ENCODE peak calls at places on chromosomes 2 and 18, in six cellular contexts. G, P, Q, Y, H and J are unnamed samples.

GRCh38 chr18:36688020-36688965 is 140.5 kb downstream of the TPGS2 start:
- DNase-seq in Y (peak), G (peak), H (peak), P (peak), Q (peak), J (peak)

GRCh38 chr2:183996825-183997823 is 601.2 kb upstream of the ZNF804A start:
- DNase-seq in H (no peak), G (no peak), Y (no peak), Q (no peak), P (no peak), J (no peak)

GRCh38 chr2:173229086-173229485 is 125.6 kb upstream of the CDCA7 start:
- DNase-seq in Y (no peak), H (no peak), Q (no peak), G (no peak), P (no peak), J (no peak)

GRCh38 chr2:134245340-134245984 is 8.4 kb upstream of the MGAT5 start:
- DNase-seq in Y (peak), G (peak), Q (peak), P (peak), H (peak), J (peak)

GRCh38 chr2:19031642-19032041 is 326.8 kb downstream of the OSR1 start:
- DNase-seq in G (no peak), Q (peak), H (no peak), Y (no peak), P (no peak), J (no peak)

GRCh38 chr2:138205281-138205680 is 241.0 kb downstream of the HNMT start:
- DNase-seq in G (no peak), Y (no peak), P (no peak), H (no peak), Q (no peak), J (no peak)

GRCh38 chr2:19529663-19530062 is 171.2 kb upstream of the OSR1 start:
- DNase-seq in P (no peak), Q (no peak), G (no peak), Y (no peak), H (no peak), J (no peak)

GRCh38 chr2:240195316-240195861 is 54.9 kb upstream of the OTOS start:
- DNase-seq in H (no peak), P (no peak), Y (no peak), Q (no peak), G (no peak), J (peak)

GRCh38 chr18:55629136-55629535 is 41.1 kb upstream of the TCF4 start:
- DNase-seq in P (no peak), Q (no peak), H (no peak), G (no peak), Y (no peak), J (no peak)

GRCh38 chr2:101609434-101609833 is 88.1 kb upstream of the MAP4K4 start:
- DNase-seq in H (no peak), G (no peak), P (no peak), Y (no peak), Q (no peak), J (no peak)

GRCh38 chr18:74631242-74632087 is 33.8 kb downstream of the ZNF407 start:
- DNase-seq in Q (peak), G (no peak), Y (peak), H (no peak), P (no peak), J (no peak)

GRCh38 chr2:163319006-163319405 is 416.8 kb downstream of the FIGN start:
- DNase-seq in H (no peak), Y (peak), Q (peak), G (no peak), P (no peak), J (no peak)

GRCh38 chr18:36211612-36212065 is 24.3 kb downstream of the MOCOS start:
- DNase-seq in P (no peak), H (no peak), Y (no peak), G (no peak), Q (peak), J (no peak)

GRCh38 chr2:128315122-128315828 is 3.4 kb downstream of the HS6ST1 start:
- DNase-seq in Y (no peak), P (peak), Q (no peak), H (peak), G (no peak), J (no peak)

GRCh38 chr2:240819404-240820013 is 510 bp downstream of the KIF1A start:
- DNase-seq in P (no peak), G (no peak), Y (no peak), Q (no peak), H (peak), J (no peak)

GRCh38 chr18:21955757-21956652 is 213.4 kb upstream of the GATA6 start:
- DNase-seq in H (peak), P (peak), Q (peak), Y (peak), G (peak), J (peak)

GRCh38 chr2:2777213-2777612 is 446.1 kb upstream of the MYT1L start:
- DNase-seq in G (no peak), Y (no peak), H (no peak), P (no peak), Q (no peak), J (no peak)

GRCh38 chr2:157603203-157603602 is 25.5 kb downstream of the ACVR1C start:
- DNase-seq in H (no peak), G (no peak), Q (no peak), P (no peak), Y (no peak), J (no peak)

GRCh38 chr18:35710581-35710980 is 129.0 kb downstream of the GALNT1 start:
- DNase-seq in Q (no peak), H (no peak), G (no peak), Y (peak), P (no peak), J (no peak)

GRCh38 chr18:79519751-79520472 is 124.2 kb downstream of the NFATC1 start:
- DNase-seq in Q (peak), P (no peak), H (no peak), G (no peak), Y (peak), J (no peak)

GRCh38 chr18:61893304-61893970 is 630 bp upstream of the RNF152 start:
- DNase-seq in H (peak), G (no peak), P (no peak), Q (peak), Y (peak), J (no peak)

GRCh38 chr18:80185545-80185944 is 61.8 kb downstream of the PARD6G start:
- DNase-seq in P (no peak), G (no peak), Q (no peak), Y (no peak), H (no peak), J (no peak)

GRCh38 chr2:852168-852567 is 98.5 kb upstream of the SNTG2 start:
- DNase-seq in G (no peak), P (no peak), Y (no peak), Q (no peak), H (no peak), J (no peak)

GRCh38 chr2:71892132-71892730 is 255.4 kb downstream of the CYP26B1 start:
- DNase-seq in H (no peak), Q (no peak), G (no peak), Y (no peak), P (no peak), J (no peak)

DNA sequence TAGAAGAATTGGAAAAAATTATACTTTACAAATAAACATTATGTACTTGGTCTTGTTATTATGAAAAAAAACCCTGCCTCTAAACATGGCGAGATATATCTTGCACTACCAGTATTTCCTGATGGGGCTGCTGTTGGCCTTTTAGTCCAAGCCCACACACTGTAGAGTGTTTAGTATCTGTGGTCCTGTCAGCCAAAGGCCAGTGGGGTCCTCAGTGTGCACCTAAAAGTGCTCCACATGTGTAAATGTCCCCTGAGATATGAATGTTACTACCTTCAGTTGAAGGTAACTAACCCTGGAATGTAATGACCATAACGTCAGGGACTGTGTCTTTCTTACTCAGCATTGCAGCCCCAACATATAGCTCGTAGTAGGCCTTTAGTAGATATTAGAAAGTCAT is 71.1 kb upstream of the HK2 start:
- DNase-seq in G (no peak), H (no peak), P (no peak), Q (no peak), Y (no peak), J (no peak)
- TF ChIP-seq CTCF in G (no peak), H (no peak), P (no peak), Q (peak), Y (peak), J (no peak)

GRCh38 chr2:37839991-37840390 is 85.1 kb upstream of the RMDN2 start:
- DNase-seq in G (no peak), P (no peak), Q (no peak), Y (no peak), H (no peak), J (no peak)

GRCh38 chr2:37842732-37843353 is 82.2 kb upstream of the RMDN2 start:
- DNase-seq in H (no peak), Y (no peak), Q (no peak), G (no peak), P (no peak), J (no peak)

GRCh38 chr2:37847792-37848191 is 77.3 kb upstream of the RMDN2 start:
- DNase-seq in P (no peak), H (no peak), G (no peak), Y (no peak), Q (no peak), J (no peak)

GRCh38 chr2:37846207-37846606 is 78.9 kb upstream of the RMDN2 start:
- DNase-seq in Y (no peak), G (no peak), Q (no peak), P (no peak), H (no peak), J (no peak)

DNA sequence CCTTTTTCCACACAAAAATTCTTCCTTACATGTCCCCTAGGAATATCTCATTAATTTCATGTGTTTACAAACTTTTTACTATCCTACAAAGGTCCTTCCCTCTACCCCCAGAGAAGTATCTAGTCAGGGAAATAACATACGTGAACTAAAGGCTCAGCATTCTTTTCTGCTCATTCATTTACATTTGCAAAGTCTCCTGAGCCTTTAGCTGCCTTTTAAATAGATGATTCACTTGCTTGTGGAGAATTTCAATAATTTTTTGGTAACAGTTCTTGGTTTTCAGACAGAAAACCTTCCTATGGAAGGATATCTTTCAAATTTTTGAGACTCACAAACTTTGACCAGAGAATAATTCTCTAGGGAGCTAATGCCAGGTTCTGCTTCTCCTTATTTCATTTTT is 81.5 kb upstream of the RMDN2 start:
- DNase-seq in P (no peak), Y (peak), Q (peak), G (no peak), H (no peak), J (no peak)
- TF ChIP-seq CTCF in P (no peak), Y (no peak), Q (no peak), G (no peak), H (no peak), J (no peak)

GRCh38 chr18:58175122-58175687 is 131.2 kb downstream of the NEDD4L start:
- DNase-seq in H (no peak), G (no peak), Y (no peak), Q (no peak), P (no peak), J (no peak)
- TF ChIP-seq CTCF in H (no peak), G (no peak), Y (no peak), Q (no peak), P (no peak), J (no peak)

GRCh38 chr2:132253496-132254305 is 91.9 kb upstream of the ANKRD30BL start:
- DNase-seq in G (no peak), P (no peak), Q (no peak), H (no peak), Y (no peak), J (no peak)
- TF ChIP-seq CTCF in G (no peak), P (no peak), Q (no peak), H (no peak), Y (no peak), J (no peak)